ENCODE peak calls at places on chromosomes 6 and 20, in nine cellular contexts. R is neural progenitor cell, Y is SK-N-SH, N is adrenal gland, H is Calu3, O is heart right ventricle, B is ACHN, A is NCI-H1105 treated with DMSO at 0.1 percent for 48 hours, S is left ventricle myocardium inferior. G is an unnamed sample.

GRCh38 chr20:5933802-5934436 is 16.4 kb downstream of the TRMT6 start:
- DNase-seq in R (peak; percentile 18), Y (peak; percentile 48), N (no peak), H (peak; percentile 9), O (peak; percentile 7), B (peak; percentile 23), A (peak; percentile 14), S (no peak), G (peak; percentile 60)

GRCh38 chr6:87806635-87807034 is 104.6 kb upstream of the AKIRIN2 start:
- DNase-seq in R (no peak), Y (peak; percentile 43), N (no peak), H (no peak), O (no peak), B (no peak), A (peak; percentile 89), S (no peak), G (no peak)

GRCh38 chr6:93416575-93417420 is 2.6 kb downstream of the EPHA7 start:
- DNase-seq in R (peak; percentile 79), Y (peak; percentile 31), N (no peak), H (peak; percentile 16), O (peak; percentile 13), B (peak; percentile 72), A (peak; percentile 93), S (peak; percentile 27), G (peak; percentile 5)

GRCh38 chr6:149917679-149918078 is 5.2 kb downstream of the RAET1G start:
- DNase-seq in R (no peak), Y (no peak), N (no peak), H (no peak), O (no peak), B (no peak), A (no peak), S (no peak), G (no peak)

GRCh38 chr20:41654884-41655283 is 36.7 kb upstream of the CHD6 start:
- DNase-seq in R (peak; percentile 61), Y (no peak), N (peak; percentile 26), H (peak; percentile 15), O (peak; percentile 4), B (peak; percentile 3), A (no peak), S (no peak), G (peak; percentile 79)

GRCh38 chr20:58850693-58851174 is at the start of gene GNAS-AS1:
- DNase-seq in R (peak; percentile 91), Y (peak; percentile 95), N (no peak), H (no peak), O (peak; percentile 85), B (no peak), A (peak; percentile 69), S (peak; percentile 85), G (peak; percentile 95)

GRCh38 chr6:150934380-150934779 is 68.9 kb downstream of the MTHFD1L start:
- DNase-seq in R (no peak), Y (no peak), N (no peak), H (no peak), O (no peak), B (peak; percentile 34), A (no peak), S (no peak), G (no peak)

GRCh38 chr20:45059022-45059728 is 41.8 kb downstream of the KCNS1 start:
- DNase-seq in R (no peak), Y (no peak), N (no peak), H (no peak), O (no peak), B (no peak), A (no peak), S (no peak), G (no peak)

GRCh38 chr6:34994693-34995092 is 105.6 kb downstream of the ANKS1A start:
- DNase-seq in R (no peak), Y (no peak), N (peak; percentile 84), H (no peak), O (no peak), B (no peak), A (no peak), S (no peak), G (no peak)

GRCh38 chr6:167548451-167548850 is 223.6 kb downstream of the TTLL2 start:
- DNase-seq in R (no peak), Y (no peak), N (no peak), H (no peak), O (no peak), B (no peak), A (no peak), S (no peak), G (no peak)

GRCh38 chr6:136945626-136946235 is 23.6 kb downstream of the SLC35D3 start:
- DNase-seq in R (no peak), Y (no peak), N (no peak), H (no peak), O (no peak), B (no peak), A (no peak), S (no peak), G (no peak)

GRCh38 chr6:45504947-45505346 is 127.2 kb upstream of the SUPT3H start:
- DNase-seq in R (peak; percentile 57), Y (no peak), N (peak; percentile 25), H (peak; percentile 44), O (no peak), B (no peak), A (peak; percentile 22), S (no peak), G (no peak)

GRCh38 chr6:74100719-74101287 is 404.8 kb downstream of the CD109 start:
- DNase-seq in R (no peak), Y (no peak), N (no peak), H (no peak), O (no peak), B (no peak), A (no peak), S (no peak), G (no peak)

GRCh38 chr20:62642666-62643520 is 590 bp downstream of the SLCO4A1 start:
- DNase-seq in R (peak; percentile 57), Y (peak; percentile 64), N (no peak), H (peak; percentile 74), O (no peak), B (peak; percentile 25), A (peak; percentile 52), S (no peak), G (peak; percentile 77)

GRCh38 chr20:2141592-2142575 is 40.3 kb downstream of the STK35 start:
- DNase-seq in R (no peak), Y (no peak), N (no peak), H (no peak), O (no peak), B (no peak), A (no peak), S (no peak), G (no peak)

GRCh38 chr20:61935926-61936700 is 129.6 kb downstream of the TAF4 start:
- DNase-seq in R (no peak), Y (no peak), N (peak; percentile 0), H (no peak), O (no peak), B (no peak), A (no peak), S (peak; percentile 4), G (no peak)

GRCh38 chr6:7144810-7145209 is 37.0 kb downstream of the RREB1 start:
- DNase-seq in R (no peak), Y (no peak), N (no peak), H (no peak), O (no peak), B (no peak), A (no peak), S (no peak), G (no peak)

GRCh38 chr20:31903630-31904386 is 33.4 kb downstream of the TTLL9 start:
- DNase-seq in R (no peak), Y (no peak), N (no peak), H (no peak), O (no peak), B (no peak), A (no peak), S (no peak), G (no peak)

GRCh38 chr6:133577851-133578250 is 311.1 kb upstream of the TCF21 start:
- DNase-seq in R (no peak), Y (no peak), N (no peak), H (no peak), O (no peak), B (no peak), A (no peak), S (no peak), G (no peak)

GRCh38 chr6:112163295-112164257 is 76.2 kb downstream of the FAM229B start:
- DNase-seq in R (peak; percentile 76), Y (peak; percentile 83), N (peak; percentile 74), H (peak; percentile 26), O (peak; percentile 39), B (peak; percentile 57), A (peak; percentile 8), S (peak; percentile 25), G (peak; percentile 80)

GRCh38 chr6:10312445-10312844 is 102.4 kb downstream of the TFAP2A start:
- DNase-seq in R (peak; percentile 38), Y (no peak), N (no peak), H (no peak), O (no peak), B (no peak), A (no peak), S (no peak), G (no peak)

GRCh38 chr6:2725999-2726567 is 24.6 kb downstream of the MYLK4 start:
- DNase-seq in R (no peak), Y (peak; percentile 25), N (no peak), H (no peak), O (no peak), B (no peak), A (no peak), S (no peak), G (no peak)

G was measured in Caco-2.